ENCODE peak calls at places on chromosomes 4 and X, in four cellular contexts. Y, L, X and G are unnamed samples.

GRCh38 chr4:88765729-88766128 is 68.1 kb upstream of the NAP1L5 start:
- DNase-seq in L (no peak), Y (no peak), X (no peak), G (no peak)

GRCh38 chr4:185282968-185283367 is 73.6 kb downstream of the SNX25 start:
- DNase-seq in X (no peak), L (no peak), Y (no peak), G (no peak)

GRCh38 chr4:41751325-41752061 is 3.0 kb upstream of the PHOX2B start:
- DNase-seq in L (no peak), X (no peak), Y (no peak), G (no peak)

GRCh38 chrX:29890646-29891200 is 324.6 kb upstream of the MAGEB2 start:
- DNase-seq in L (no peak), X (no peak), Y (no peak), G (no peak)

GRCh38 chr4:109977854-109978501 is 65.3 kb downstream of the EGF start:
- DNase-seq in L (no peak), Y (no peak), X (no peak), G (peak)

GRCh38 chr4:8580321-8581093 is at the start of gene GPR78:
- DNase-seq in L (no peak), Y (no peak), X (peak), G (no peak)

GRCh38 chr4:15149842-15150592 is 147.7 kb downstream of the CPEB2 start:
- DNase-seq in L (no peak), Y (peak), X (no peak), G (peak)

GRCh38 chrX:10033360-10034007 is 66.3 kb downstream of the CLDN34 start:
- DNase-seq in Y (no peak), L (no peak), X (no peak), G (no peak)

GRCh38 chr4:25088342-25088952 is 57.7 kb upstream of the LGI2 start:
- DNase-seq in Y (no peak), X (no peak), L (no peak), G (no peak)

GRCh38 chr4:10034136-10034535 is 12.8 kb upstream of the SLC2A9 start:
- DNase-seq in L (no peak), X (no peak), Y (no peak), G (no peak)

GRCh38 chr4:133390198-133390855 is 241.2 kb downstream of the PCDH10 start:
- DNase-seq in Y (no peak), L (no peak), X (no peak), G (no peak)

GRCh38 chrX:155718964-155719586 is 106.3 kb upstream of the TMLHE start:
- DNase-seq in Y (no peak), L (no peak), X (no peak), G (no peak)

GRCh38 chr4:127730142-127730913 is at the start of gene SLC25A31:
- DNase-seq in X (no peak), L (no peak), Y (no peak), G (no peak)

GRCh38 chr4:4519296-4519898 is 22.5 kb downstream of the STX18 start:
- DNase-seq in X (no peak), L (no peak), Y (no peak), G (no peak)

GRCh38 chrX:31483336-31483735 is 411.5 kb upstream of the FTHL17 start:
- DNase-seq in Y (no peak), X (no peak), L (no peak), G (no peak)

GRCh38 chrX:15946783-15947550 is 92.4 kb upstream of the AP1S2 start:
- DNase-seq in X (no peak), Y (no peak), L (no peak), G (no peak)

GRCh38 chr4:1604706-1605205 is 79.4 kb downstream of the FAM53A start:
- DNase-seq in X (no peak), L (no peak), Y (no peak), G (no peak)

GRCh38 chrX:145405012-145405411 is 157.7 kb downstream of the SPANXN1 start:
- DNase-seq in L (no peak), Y (peak), X (no peak), G (no peak)

GRCh38 chrX:9337056-9337455 is 127.8 kb upstream of the TBL1X start:
- DNase-seq in X (no peak), L (no peak), Y (no peak), G (no peak)

GRCh38 chr4:94746746-94747145 is 11.0 kb upstream of the BMPR1B start:
- DNase-seq in Y (no peak), X (no peak), L (no peak), G (no peak)

GRCh38 chrX:318068-318738 is 393 bp downstream of the GTPBP6 start:
- DNase-seq in X (peak), Y (no peak), L (no peak), G (no peak)

GRCh38 chrX:15929231-15929630 is 74.6 kb upstream of the AP1S2 start:
- DNase-seq in X (no peak), L (no peak), Y (no peak), G (no peak)

GRCh38 chr4:55435136-55435535 is 39.4 kb downstream of the TMEM165 start:
- DNase-seq in X (no peak), L (no peak), Y (no peak), G (no peak)

GRCh38 chrX:1045680-1046314 is 166.7 kb downstream of the CRLF2 start:
- DNase-seq in X (no peak), Y (no peak), L (no peak), G (no peak)

GRCh38 chr4:47674173-47674572 is 163.7 kb downstream of the CORIN start:
- DNase-seq in L (no peak), X (no peak), Y (no peak), G (no peak)

GRCh38 chrX:13448941-13449340 is 120.5 kb upstream of the EGFL6 start:
- DNase-seq in X (no peak), L (no peak), Y (no peak), G (no peak)

GRCh38 chrX:47321386-47321785 is 49.0 kb upstream of the ZNF157 start:
- DNase-seq in L (no peak), X (no peak), Y (no peak), G (no peak)

GRCh38 chr4:105150511-105150910 is 3.8 kb downstream of the TET2 start:
- DNase-seq in Y (no peak), L (no peak), X (no peak), G (no peak)

GRCh38 chrX:130716822-130717405 is 186.1 kb downstream of the ENOX2 start:
- DNase-seq in X (no peak), L (no peak), Y (peak), G (no peak)

GRCh38 chr4:56259595-56259994 is 127.7 kb downstream of the AASDH start:
- DNase-seq in Y (no peak), X (no peak), L (no peak), G (no peak)

GRCh38 chrX:7318246-7318645 is 170.3 kb upstream of the PUDP start:
- DNase-seq in L (no peak), Y (no peak), X (no peak), G (no peak)

GRCh38 chr4:182144621-182145359 is 98.4 kb upstream of the TENM3 start:
- DNase-seq in Y (no peak), L (no peak), X (no peak), G (no peak)

GRCh38 chr4:169621754-169622481 is 1.5 kb downstream of the CLCN3 start:
- DNase-seq in X (no peak), L (no peak), Y (no peak), G (no peak)

GRCh38 chr4:156512622-156513021 is 459.0 kb downstream of the PDGFC start:
- DNase-seq in L (no peak), X (no peak), Y (no peak), G (no peak)

GRCh38 chr4:48649505-48649904 is 130.6 kb downstream of the FRYL start:
- DNase-seq in X (no peak), L (no peak), Y (no peak), G (no peak)